ENCODE peak calls at places on chromosomes 16 and 17, in ten cellular contexts. B is activated CD4-positive, alpha-beta T cell treated with anti-CD3 and anti-CD28 coated beads for 48 hours; P is CD4-positive, alpha-beta memory T cell; L is iPS DF 6.9; N is non-pigmented ciliary epithelial cell; K is skeletal muscle cell; V is A549; U is T-helper 9 cell; O is EH; M is stomach. C is an unnamed sample.

GRCh38 chr16:2769675-2770056 is 7.4 kb downstream of the ELOB start:
- DNase-seq in B (no peak), P (peak; percentile 16), L (no peak), N (no peak), K (peak; percentile 42), V (no peak), U (no peak), O (peak; percentile 23), M (peak; percentile 75), C (no peak)

GRCh38 chr16:72172105-72173034 is at the start of gene PMFBP1:
- DNase-seq in B (peak; percentile 42), P (no peak), L (no peak), N (peak; percentile 78), K (peak; percentile 64), V (peak; percentile 3), U (no peak), O (peak; percentile 79), M (no peak), C (no peak)

GRCh38 chr17:42691021-42691545 is 8.8 kb downstream of the CNTNAP1 start:
- DNase-seq in B (no peak), P (no peak), L (no peak), N (no peak), K (no peak), V (no peak), U (no peak), O (no peak), M (no peak), C (no peak)

GRCh38 chr16:51152691-51153261 is 1.7 kb upstream of the SALL1 start:
- DNase-seq in B (peak; percentile 25), P (no peak), L (no peak), N (no peak), K (no peak), V (no peak), U (no peak), O (peak; percentile 73), M (no peak), C (no peak)

GRCh38 chr16:66517586-66518263 is 32.2 kb downstream of the TK2 start:
- DNase-seq in B (no peak), P (no peak), L (no peak), N (no peak), K (no peak), V (no peak), U (no peak), O (no peak), M (no peak), C (no peak)

GRCh38 chr17:44829558-44830358 is at the start of gene GJC1:
- DNase-seq in B (peak; percentile 19), P (no peak), L (no peak), N (no peak), K (no peak), V (peak; percentile 49), U (no peak), O (peak; percentile 52), M (no peak), C (no peak)

GRCh38 chr17:41060052-41060604 is at the start of gene KRTAP2-3:
- DNase-seq in B (no peak), P (no peak), L (no peak), N (peak; percentile 92), K (peak; percentile 78), V (peak; percentile 49), U (no peak), O (peak; percentile 98), M (no peak), C (no peak)

GRCh38 chr16:16143038-16143763 is 80.1 kb downstream of the ABCC6 start:
- DNase-seq in B (peak; percentile 31), P (no peak), L (peak; percentile 39), N (no peak), K (no peak), V (peak; percentile 69), U (no peak), O (peak; percentile 14), M (no peak), C (no peak)

GRCh38 chr17:40293363-40293762 is 5.7 kb downstream of the CDC6 start:
- DNase-seq in B (no peak), P (no peak), L (no peak), N (no peak), K (no peak), V (no peak), U (no peak), O (no peak), M (no peak), C (no peak)

GRCh38 chr17:79986441-79987186 is 49.1 kb downstream of the TBC1D16 start:
- DNase-seq in B (no peak), P (peak; percentile 24), L (no peak), N (no peak), K (no peak), V (no peak), U (no peak), O (peak; percentile 73), M (no peak), C (no peak)

GRCh38 chr17:12463102-12463501 is 202.6 kb upstream of the MYOCD start:
- DNase-seq in B (no peak), P (no peak), L (no peak), N (no peak), K (peak; percentile 30), V (no peak), U (no peak), O (peak; percentile 91), M (no peak), C (no peak)

GRCh38 chr16:70751593-70751992 is 49.4 kb downstream of the VAC14 start:
- DNase-seq in B (no peak), P (no peak), L (no peak), N (no peak), K (no peak), V (no peak), U (no peak), O (no peak), M (peak; percentile 55), C (no peak)

GRCh38 chr16:86464044-86464443 is 46.3 kb upstream of the FOXF1 start:
- DNase-seq in B (no peak), P (no peak), L (no peak), N (no peak), K (no peak), V (no peak), U (no peak), O (no peak), M (no peak), C (no peak)

GRCh38 chr17:42682400-42683384 is at the start of gene CNTNAP1:
- DNase-seq in B (peak; percentile 50), P (no peak), L (no peak), N (no peak), K (no peak), V (peak; percentile 77), U (no peak), O (peak; percentile 87), M (peak; percentile 51), C (no peak)

GRCh38 chr17:33602981-33603380 is 309.9 kb upstream of the ASIC2 start:
- DNase-seq in B (no peak), P (no peak), L (no peak), N (no peak), K (no peak), V (no peak), U (no peak), O (no peak), M (no peak), C (no peak)

GRCh38 chr17:56898874-56899273 is 15.0 kb downstream of the TRIM25 start:
- DNase-seq in B (no peak), P (no peak), L (no peak), N (no peak), K (no peak), V (no peak), U (no peak), O (peak; percentile 28), M (no peak), C (no peak)

GRCh38 chr16:87384162-87384999 is 805 bp upstream of the FBXO31 start:
- DNase-seq in B (no peak), P (no peak), L (no peak), N (no peak), K (no peak), V (peak; percentile 42), U (no peak), O (no peak), M (peak; percentile 44), C (no peak)

GRCh38 chr17:13787636-13788035 is 185.9 kb upstream of the HS3ST3A1 start:
- DNase-seq in B (no peak), P (no peak), L (no peak), N (no peak), K (no peak), V (no peak), U (no peak), O (no peak), M (no peak), C (no peak)

GRCh38 chr16:23862556-23862955 is 26.8 kb downstream of the PRKCB start:
- DNase-seq in B (no peak), P (no peak), L (no peak), N (no peak), K (no peak), V (no peak), U (no peak), O (no peak), M (no peak), C (no peak)

GRCh38 chr17:77465358-77466041 is 324.7 kb downstream of the SEC14L1 start:
- DNase-seq in B (peak; percentile 84), P (peak; percentile 94), L (no peak), N (no peak), K (no peak), V (no peak), U (peak; percentile 64), O (peak; percentile 79), M (peak; percentile 62), C (peak; percentile 72)

GRCh38 chr16:24347556-24347955 is 91.4 kb downstream of the CACNG3 start:
- DNase-seq in B (no peak), P (no peak), L (no peak), N (no peak), K (no peak), V (no peak), U (no peak), O (no peak), M (no peak), C (no peak)

GRCh38 chr17:55513885-55514590 is 2.8 kb upstream of the SMIM36 start:
- DNase-seq in B (peak; percentile 80), P (peak; percentile 57), L (peak; percentile 63), N (no peak), K (peak; percentile 8), V (peak; percentile 61), U (peak; percentile 65), O (peak; percentile 69), M (peak; percentile 76), C (peak; percentile 50)

GRCh38 chr16:25260416-25260815 is 2.8 kb upstream of the ZKSCAN2 start:
- DNase-seq in B (no peak), P (no peak), L (no peak), N (no peak), K (no peak), V (no peak), U (no peak), O (no peak), M (no peak), C (no peak)

GRCh38 chr16:81652798-81653505 is 126.1 kb upstream of the PLCG2 start:
- DNase-seq in B (no peak), P (no peak), L (no peak), N (no peak), K (no peak), V (no peak), U (no peak), O (no peak), M (no peak), C (no peak)

GRCh38 chr16:23423496-23424049 is 29.4 kb downstream of the COG7 start:
- DNase-seq in B (no peak), P (no peak), L (no peak), N (peak; percentile 81), K (peak; percentile 83), V (peak; percentile 60), U (no peak), O (peak; percentile 99), M (peak; percentile 83), C (no peak)

GRCh38 chr17:40291311-40291710 is 3.6 kb downstream of the CDC6 start:
- DNase-seq in B (no peak), P (no peak), L (no peak), N (no peak), K (no peak), V (no peak), U (no peak), O (no peak), M (no peak), C (no peak)

GRCh38 chr17:58082870-58083490 is at the start of gene DYNLL2:
- DNase-seq in B (peak; percentile 93), P (peak; percentile 89), L (peak; percentile 76), N (peak; percentile 55), K (peak; percentile 63), V (peak; percentile 97), U (peak; percentile 82), O (peak; percentile 92), M (peak; percentile 94), C (peak; percentile 83)

GRCh38 chr16:2520784-2521577 is 810 bp downstream of the AMDHD2 start:
- DNase-seq in B (peak; percentile 64), P (peak; percentile 92), L (no peak), N (no peak), K (no peak), V (no peak), U (peak; percentile 64), O (no peak), M (peak; percentile 50), C (peak; percentile 61)